ENCODE peak calls at places on chromosomes 12 and 14, in four cellular contexts. G is T-helper 2 cell; L is head of caudate nucleus; O is stimulated activated CD8-positive, alpha-beta memory T cell treated with anti-CD3 and anti-CD28 coated beads, Interleukin-4, amount 100 ng/mL, for 1 hour. N is an unnamed sample.
A peak's percentile ranks its signal among the peaks of the same experiment; 100 is the strongest.

GRCh38 chr14:92252291-92252690 is 70.7 kb upstream of the SLC24A4 start:
- DNase-seq in G (no peak), L (peak; percentile 56), O (no peak), N (no peak)

GRCh38 chr12:6430124-6430989 is 14.4 kb upstream of the CD27 start:
- DNase-seq in G (no peak), L (peak; percentile 49), O (no peak), N (peak; percentile 81)

GRCh38 chr12:14211829-14212455 is 153.5 kb upstream of the ATF7IP start:
- DNase-seq in G (no peak), L (no peak), O (no peak), N (no peak)

GRCh38 chr14:31596691-31597090 is 35.5 kb downstream of the NUBPL start:
- DNase-seq in G (no peak), L (no peak), O (no peak), N (no peak)

GRCh38 chr14:61472025-61472672 is 150.8 kb downstream of the PRKCH start:
- DNase-seq in G (peak; percentile 18), L (no peak), O (no peak), N (peak; percentile 84)

GRCh38 chr12:106118-106561 is 39.6 kb downstream of the IQSEC3 start:
- DNase-seq in G (no peak), L (no peak), O (no peak), N (no peak)

GRCh38 chr14:64966976-64967375 is 5.2 kb downstream of the RAB15 start:
- DNase-seq in G (no peak), L (no peak), O (no peak), N (no peak)

GRCh38 chr14:99378782-99379214 is 101.9 kb downstream of the SETD3 start:
- DNase-seq in G (no peak), L (no peak), O (no peak), N (peak; percentile 84)

GRCh38 chr14:88346048-88346639 is 23.1 kb upstream of the KCNK10 start:
- DNase-seq in G (no peak), L (no peak), O (no peak), N (no peak)

GRCh38 chr14:90857866-90858265 is 41.6 kb upstream of the TTC7B start:
- DNase-seq in G (no peak), L (no peak), O (no peak), N (no peak)

GRCh38 chr12:52650520-52651081 is 1.4 kb downstream of the KRT2 start:
- DNase-seq in G (no peak), L (no peak), O (no peak), N (no peak)

GRCh38 chr12:14322403-14322802 is 43.1 kb upstream of the ATF7IP start:
- DNase-seq in G (no peak), L (no peak), O (no peak), N (no peak)

GRCh38 chr14:92964124-92965109 is 41.5 kb downstream of the CHGA start:
- DNase-seq in G (no peak), L (no peak), O (no peak), N (no peak)

GRCh38 chr14:106508216-106508615 is 981.8 kb downstream of the TMEM121 start:
- DNase-seq in G (no peak), L (no peak), O (no peak), N (no peak)

GRCh38 chr12:88665051-88665450 is 84.8 kb upstream of the KITLG start:
- DNase-seq in G (no peak), L (no peak), O (no peak), N (no peak)

GRCh38 chr12:29026419-29026818 is 122.7 kb upstream of the FAR2 start:
- DNase-seq in G (no peak), L (no peak), O (no peak), N (no peak)

GRCh38 chr12:92044435-92044834 is 101.2 kb downstream of the BTG1 start:
- DNase-seq in G (no peak), L (no peak), O (no peak), N (no peak)